ENCODE peak calls at places on chromosomes 1 and 21, in six cellular contexts. One of them, this sample, is unnamed.

GRCh38 chr1:207404849-207405525 is 49.1 kb upstream of the CR2 start:
- DNase-seq in vagina: no peak
- DNase-seq in IMR-90: peak
- DNase-seq in A549: peak
- DNase-seq in esophagus squamous epithelium: no peak
- DNase-seq in ovary: no peak
- DNase-seq in this sample: no peak

GRCh38 chr21:35342440-35342839 is 293.3 kb upstream of the RUNX1 start:
- DNase-seq in vagina: no peak
- DNase-seq in IMR-90: no peak
- DNase-seq in A549: no peak
- DNase-seq in esophagus squamous epithelium: no peak
- DNase-seq in ovary: no peak
- DNase-seq in this sample: no peak

GRCh38 chr1:245026252-245026651 is 128.5 kb upstream of the KIF26B start:
- DNase-seq in vagina: no peak
- DNase-seq in IMR-90: no peak
- DNase-seq in A549: no peak
- DNase-seq in esophagus squamous epithelium: no peak
- DNase-seq in ovary: no peak
- DNase-seq in this sample: no peak

GRCh38 chr1:10716840-10717239 is 79.6 kb downstream of the CASZ1 start:
- DNase-seq in vagina: no peak
- DNase-seq in IMR-90: no peak
- DNase-seq in A549: no peak
- DNase-seq in esophagus squamous epithelium: no peak
- DNase-seq in ovary: no peak
- DNase-seq in this sample: no peak

GRCh38 chr1:47471163-47471562 is 33.3 kb downstream of the FOXD2 start:
- DNase-seq in vagina: no peak
- DNase-seq in IMR-90: no peak
- DNase-seq in A549: no peak
- DNase-seq in esophagus squamous epithelium: no peak
- DNase-seq in ovary: no peak
- DNase-seq in this sample: peak

GRCh38 chr1:98898901-98899300 is 105.8 kb downstream of the PLPPR5 start:
- DNase-seq in vagina: no peak
- DNase-seq in IMR-90: no peak
- DNase-seq in A549: no peak
- DNase-seq in esophagus squamous epithelium: no peak
- DNase-seq in ovary: no peak
- DNase-seq in this sample: no peak

GRCh38 chr1:65459397-65459768 is 38.9 kb downstream of the LEPR start:
- DNase-seq in vagina: no peak
- DNase-seq in IMR-90: peak
- DNase-seq in A549: no peak
- DNase-seq in esophagus squamous epithelium: no peak
- DNase-seq in ovary: no peak
- DNase-seq in this sample: no peak

GRCh38 chr1:61743716-61744620 is 1.7 kb downstream of the PATJ start:
- DNase-seq in vagina: no peak
- DNase-seq in IMR-90: peak
- DNase-seq in A549: no peak
- DNase-seq in esophagus squamous epithelium: no peak
- DNase-seq in ovary: no peak
- DNase-seq in this sample: no peak

GRCh38 chr1:214317300-214317699 is 36.3 kb downstream of the SMYD2 start:
- DNase-seq in vagina: no peak
- DNase-seq in IMR-90: no peak
- DNase-seq in A549: no peak
- DNase-seq in esophagus squamous epithelium: no peak
- DNase-seq in ovary: no peak
- DNase-seq in this sample: no peak

GRCh38 chr21:26845066-26845749 is at the start of gene ADAMTS1:
- DNase-seq in vagina: no peak
- DNase-seq in IMR-90: peak
- DNase-seq in A549: no peak
- DNase-seq in esophagus squamous epithelium: no peak
- DNase-seq in ovary: peak
- DNase-seq in this sample: peak

GRCh38 chr1:77370588-77371306 is 88.9 kb downstream of the AK5 start:
- DNase-seq in vagina: no peak
- DNase-seq in IMR-90: peak
- DNase-seq in A549: no peak
- DNase-seq in esophagus squamous epithelium: no peak
- DNase-seq in ovary: no peak
- DNase-seq in this sample: no peak

GRCh38 chr1:175783126-175783722 is 39.8 kb upstream of the TNR start:
- DNase-seq in vagina: no peak
- DNase-seq in IMR-90: no peak
- DNase-seq in A549: no peak
- DNase-seq in esophagus squamous epithelium: no peak
- DNase-seq in ovary: no peak
- DNase-seq in this sample: no peak

GRCh38 chr21:39612233-39613028 is at the start of gene B3GALT5:
- DNase-seq in vagina: no peak
- DNase-seq in IMR-90: no peak
- DNase-seq in A549: no peak
- DNase-seq in esophagus squamous epithelium: no peak
- DNase-seq in ovary: peak
- DNase-seq in this sample: no peak
- TF ChIP-seq POLR2A in vagina: no peak
- TF ChIP-seq POLR2A in IMR-90: no peak
- TF ChIP-seq POLR2A in A549: no peak
- TF ChIP-seq POLR2A in esophagus squamous epithelium: no peak
- TF ChIP-seq POLR2A in ovary: no peak
- TF ChIP-seq POLR2A in this sample: no peak

DNA sequence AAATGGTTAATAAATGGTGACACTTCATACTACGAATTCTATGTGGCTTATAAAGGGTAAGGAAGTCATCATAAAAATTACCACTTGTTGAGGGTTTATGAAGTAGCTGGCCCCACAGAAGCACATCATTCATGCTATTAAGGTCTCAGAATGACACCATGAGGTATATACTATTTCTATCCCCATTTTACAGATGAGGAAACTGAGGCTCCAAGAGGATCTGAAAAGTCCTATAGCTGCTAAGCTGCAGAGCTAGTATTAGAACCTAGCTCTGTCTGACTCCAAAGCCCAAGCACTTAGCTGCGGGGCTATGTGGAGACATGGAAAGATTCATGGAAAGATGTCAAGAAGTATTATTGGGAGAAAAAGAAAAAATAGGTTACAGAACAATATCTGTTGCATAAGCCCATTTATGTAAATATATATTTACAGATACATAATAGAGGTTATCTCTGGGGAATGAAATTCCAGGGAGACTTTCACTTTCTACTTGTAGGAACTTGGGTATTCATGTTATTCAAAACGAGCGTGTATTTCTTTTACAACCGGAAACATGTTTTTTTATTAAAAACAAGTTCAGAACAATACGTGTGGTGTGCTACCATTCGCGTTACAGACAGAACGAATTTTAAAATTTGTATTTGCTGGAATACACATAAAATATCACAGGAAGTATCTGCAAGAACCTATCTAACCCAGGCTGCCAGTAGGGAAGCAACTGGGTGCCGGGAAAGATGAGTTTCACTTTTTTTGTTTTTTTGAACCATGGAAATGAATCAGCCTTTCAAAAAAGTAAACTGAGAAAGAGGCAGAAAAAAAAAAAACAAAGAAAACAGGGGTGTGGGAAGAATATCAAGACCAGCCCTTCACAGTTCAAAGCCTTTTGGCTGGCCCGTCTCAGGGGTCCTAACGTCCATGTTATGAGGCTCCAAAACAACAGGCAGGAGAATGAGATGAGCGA is 13.4 kb downstream of the SPOCD1 start:
- DNase-seq in vagina: peak
- DNase-seq in IMR-90: no peak
- DNase-seq in A549: no peak
- DNase-seq in esophagus squamous epithelium: no peak
- DNase-seq in ovary: no peak
- DNase-seq in this sample: peak
- H3K27ac ChIP-seq in vagina: no peak
- H3K27ac ChIP-seq in IMR-90: peak
- H3K27ac ChIP-seq in A549: no peak
- H3K27ac ChIP-seq in esophagus squamous epithelium: no peak
- H3K27ac ChIP-seq in ovary: no peak
- H3K27ac ChIP-seq in this sample: no peak

DNA sequence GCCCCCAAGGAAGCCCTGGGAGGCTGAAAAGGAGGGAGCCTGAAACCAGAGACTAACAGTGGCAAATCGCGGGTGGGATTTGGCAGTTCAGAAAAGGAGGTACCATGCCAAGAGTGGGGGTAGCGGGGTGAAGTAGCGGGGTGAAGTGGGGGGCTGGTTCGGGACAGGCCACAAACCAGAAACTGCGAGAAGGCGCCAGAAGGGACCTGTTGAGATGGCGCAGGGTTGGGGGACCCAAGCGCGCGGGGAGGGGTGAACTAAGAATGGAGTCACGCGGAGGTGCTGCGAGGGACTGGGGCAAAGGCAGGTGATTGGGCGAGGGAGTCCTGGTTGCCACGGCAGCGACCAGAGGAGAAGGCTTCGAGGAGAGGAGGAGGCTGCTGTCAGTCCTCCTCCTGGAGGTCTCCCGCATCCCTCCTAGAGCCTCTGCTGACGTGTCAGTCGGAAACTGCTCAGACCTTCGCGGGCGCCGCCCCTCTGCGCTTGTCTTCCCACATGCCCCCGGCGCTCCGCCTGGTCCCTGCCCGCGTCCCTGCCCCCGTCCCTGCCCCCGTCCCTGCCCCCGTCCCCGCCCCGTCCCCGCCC is 438 bp upstream of the MIA3 start:
- DNase-seq in vagina: no peak
- DNase-seq in IMR-90: peak
- DNase-seq in A549: peak
- DNase-seq in esophagus squamous epithelium: peak
- DNase-seq in ovary: peak
- DNase-seq in this sample: peak
- TF ChIP-seq POLR2A in vagina: no peak
- TF ChIP-seq POLR2A in IMR-90: peak
- TF ChIP-seq POLR2A in A549: no peak
- TF ChIP-seq POLR2A in esophagus squamous epithelium: no peak
- TF ChIP-seq POLR2A in ovary: peak
- TF ChIP-seq POLR2A in this sample: peak

DNA sequence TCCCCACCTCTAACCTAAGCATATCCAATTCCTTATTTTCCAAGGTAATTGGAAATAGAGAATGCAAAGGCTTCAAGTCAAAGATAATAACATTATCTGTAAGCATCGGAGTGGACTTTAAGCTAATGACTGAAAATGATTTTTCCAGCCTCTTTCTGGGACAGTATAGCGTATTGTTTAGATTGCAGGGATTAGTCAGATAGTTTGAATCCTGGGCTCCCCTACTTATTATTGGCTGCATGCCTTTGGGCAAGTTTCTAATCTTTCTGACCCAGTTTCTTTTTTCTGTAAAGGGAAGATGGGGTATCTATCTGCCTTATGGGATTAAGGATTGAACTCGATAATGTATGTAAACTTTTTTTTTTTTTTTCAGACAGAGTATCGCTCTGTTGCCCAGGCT is 1.5 kb upstream of the CDC20 start:
- DNase-seq in vagina: no peak
- DNase-seq in IMR-90: peak
- DNase-seq in A549: no peak
- DNase-seq in esophagus squamous epithelium: no peak
- DNase-seq in ovary: no peak
- DNase-seq in this sample: no peak
- H3K27ac ChIP-seq in vagina: no peak
- H3K27ac ChIP-seq in IMR-90: no peak
- H3K27ac ChIP-seq in A549: peak
- H3K27ac ChIP-seq in esophagus squamous epithelium: no peak
- H3K27ac ChIP-seq in ovary: no peak
- H3K27ac ChIP-seq in this sample: no peak

GRCh38 chr1:147541672-147542548 is 609 bp downstream of the BCL9 start:
- DNase-seq in vagina: no peak
- DNase-seq in IMR-90: peak
- DNase-seq in A549: no peak
- DNase-seq in esophagus squamous epithelium: no peak
- DNase-seq in ovary: peak
- DNase-seq in this sample: peak
- TF ChIP-seq POLR2A in vagina: no peak
- TF ChIP-seq POLR2A in IMR-90: no peak
- TF ChIP-seq POLR2A in A549: no peak
- TF ChIP-seq POLR2A in esophagus squamous epithelium: no peak
- TF ChIP-seq POLR2A in ovary: peak
- TF ChIP-seq POLR2A in this sample: peak

This sample was measured in adrenal gland.